ENCODE peak calls at places on chromosome 9, in seven cellular contexts. D, E, L, Y, W, S and Z are unnamed samples.

GRCh38 chr9:107161338-107161737 is 121.7 kb upstream of the RAD23B start:
- DNase-seq in D (no peak), E (no peak), L (no peak), Y (no peak), W (no peak), S (no peak), Z (no peak)

GRCh38 chr9:97900103-97900737 is 22.1 kb downstream of the TRMO start:
- DNase-seq in D (no peak), E (no peak), L (no peak), Y (no peak), W (no peak), S (peak), Z (no peak)

GRCh38 chr9:132489536-132489935 is 79.5 kb downstream of the CFAP77 start:
- DNase-seq in D (no peak), E (no peak), L (no peak), Y (no peak), W (no peak), S (no peak), Z (no peak)

GRCh38 chr9:70921126-70921525 is 200.3 kb downstream of the TRPM3 start:
- DNase-seq in D (no peak), E (peak), L (no peak), Y (no peak), W (no peak), S (peak), Z (no peak)

GRCh38 chr9:37035472-37036236 is 1.6 kb upstream of the PAX5 start:
- DNase-seq in D (no peak), E (no peak), L (peak), Y (peak), W (no peak), S (no peak), Z (peak)

GRCh38 chr9:91948423-91949292 is 1.4 kb downstream of the ROR2 start:
- DNase-seq in D (no peak), E (peak), L (no peak), Y (peak), W (peak), S (peak), Z (peak)

GRCh38 chr9:93590609-93591234 is 14.3 kb downstream of the PHF2 start:
- DNase-seq in D (no peak), E (no peak), L (no peak), Y (no peak), W (peak), S (no peak), Z (no peak)

GRCh38 chr9:96813607-96814006 is 35.7 kb upstream of the ZNF510 start:
- DNase-seq in D (no peak), E (no peak), L (no peak), Y (no peak), W (no peak), S (no peak), Z (no peak)

GRCh38 chr9:109251080-109251775 is 69.6 kb downstream of the EPB41L4B start:
- DNase-seq in D (no peak), E (peak), L (no peak), Y (no peak), W (no peak), S (peak), Z (peak)

GRCh38 chr9:94734054-94734754 is 7.7 kb downstream of the AOPEP start:
- DNase-seq in D (no peak), E (no peak), L (no peak), Y (no peak), W (no peak), S (peak), Z (no peak)

GRCh38 chr9:124079176-124079925 is 67.8 kb downstream of the LHX2 start:
- DNase-seq in D (peak), E (peak), L (no peak), Y (peak), W (no peak), S (peak), Z (no peak)

GRCh38 chr9:113631811-113632665 is 168.5 kb downstream of the RGS3 start:
- DNase-seq in D (no peak), E (peak), L (no peak), Y (no peak), W (no peak), S (no peak), Z (no peak)

GRCh38 chr9:134214766-134215394 is 50.5 kb upstream of the RNU6ATAC start:
- DNase-seq in D (no peak), E (no peak), L (no peak), Y (no peak), W (no peak), S (no peak), Z (no peak)

GRCh38 chr9:78664370-78664769 is 367.4 kb downstream of the PSAT1 start:
- DNase-seq in D (no peak), E (no peak), L (no peak), Y (no peak), W (no peak), S (no peak), Z (no peak)

GRCh38 chr9:127186799-127187198 is 64.4 kb upstream of the ANGPTL2 start:
- DNase-seq in D (no peak), E (no peak), L (no peak), Y (no peak), W (no peak), S (no peak), Z (no peak)

GRCh38 chr9:98146101-98146991 is 27.3 kb upstream of the TRIM14 start:
- DNase-seq in D (no peak), E (peak), L (no peak), Y (peak), W (no peak), S (peak), Z (peak)

GRCh38 chr9:135835131-135835530 is 72.2 kb downstream of the CAMSAP1 start:
- DNase-seq in D (no peak), E (no peak), L (no peak), Y (no peak), W (no peak), S (no peak), Z (no peak)

GRCh38 chr9:104142799-104143553 is 48.9 kb downstream of the SMC2 start:
- DNase-seq in D (no peak), E (no peak), L (no peak), Y (no peak), W (no peak), S (no peak), Z (no peak)

GRCh38 chr9:78097541-78097940 is 65.9 kb upstream of the GNAQ start:
- DNase-seq in D (no peak), E (no peak), L (no peak), Y (no peak), W (no peak), S (no peak), Z (no peak)

GRCh38 chr9:91424403-91425176 is 958 bp upstream of the NFIL3 start:
- DNase-seq in D (peak), E (peak), L (peak), Y (peak), W (peak), S (peak), Z (peak)

GRCh38 chr9:89592963-89593775 is 11.6 kb upstream of the GADD45G start:
- DNase-seq in D (no peak), E (peak), L (no peak), Y (peak), W (no peak), S (peak), Z (no peak)

GRCh38 chr9:116661037-116661954 is 25.8 kb upstream of the TRIM32 start:
- DNase-seq in D (no peak), E (peak), L (no peak), Y (peak), W (no peak), S (peak), Z (no peak)

GRCh38 chr9:85156652-85157051 is 487.1 kb downstream of the NTRK2 start:
- DNase-seq in D (no peak), E (no peak), L (no peak), Y (no peak), W (no peak), S (no peak), Z (no peak)

GRCh38 chr9:114621975-114622609 is 11.0 kb downstream of the TMEM268 start:
- DNase-seq in D (no peak), E (peak), L (no peak), Y (peak), W (no peak), S (peak), Z (no peak)

GRCh38 chr9:105339849-105340248 is 95.4 kb downstream of the SLC44A1 start:
- DNase-seq in D (no peak), E (no peak), L (no peak), Y (no peak), W (no peak), S (no peak), Z (no peak)

GRCh38 chr9:136726631-136727191 is 14.3 kb downstream of the DIPK1B start:
- DNase-seq in D (no peak), E (peak), L (no peak), Y (peak), W (peak), S (no peak), Z (no peak)

GRCh38 chr9:117073539-117074336 is 341.1 kb downstream of the ASTN2 start:
- DNase-seq in D (peak), E (peak), L (no peak), Y (peak), W (no peak), S (peak), Z (no peak)

GRCh38 chr9:114721491-114722362 is 39.7 kb upstream of the TEX48 start:
- DNase-seq in D (no peak), E (no peak), L (no peak), Y (peak), W (no peak), S (no peak), Z (no peak)

GRCh38 chr9:107894572-107895261 is 405.1 kb upstream of the KLF4 start:
- DNase-seq in D (no peak), E (no peak), L (no peak), Y (no peak), W (no peak), S (peak), Z (no peak)

GRCh38 chr9:5375790-5376477 is 36.3 kb upstream of the RLN1 start:
- DNase-seq in D (no peak), E (peak), L (no peak), Y (no peak), W (no peak), S (peak), Z (no peak)

GRCh38 chr9:36037580-36038169 is 962 bp downstream of the RECK start:
- DNase-seq in D (no peak), E (peak), L (no peak), Y (peak), W (no peak), S (peak), Z (no peak)